ENCODE peak calls at places on chromosomes 13 and 19, in five cellular contexts. F is stomach, A is fibroblast of pulmonary artery, Q is brain microvascular endothelial cell, L is breast epithelium. J is an unnamed sample.

GRCh38 chr13:74886496-74886895 is 595.5 kb downstream of the TBC1D4 start:
- DNase-seq in F (no peak), A (peak; percentile 34), Q (no peak), L (no peak), J (no peak)

GRCh38 chr13:109789262-109789661 is 2.9 kb upstream of the IRS2 start:
- DNase-seq in F (no peak), A (no peak), Q (no peak), L (no peak), J (no peak)

GRCh38 chr13:98484289-98485219 is 92.4 kb downstream of the STK24 start:
- DNase-seq in F (peak; percentile 85), A (peak; percentile 91), Q (peak; percentile 98), L (peak; percentile 75), J (peak; percentile 98)

GRCh38 chr13:79648191-79648590 is 167.2 kb downstream of the NDFIP2 start:
- DNase-seq in F (no peak), A (no peak), Q (no peak), L (no peak), J (no peak)

GRCh38 chr19:10891360-10892108 is 20.2 kb downstream of the CARM1 start:
- DNase-seq in F (peak; percentile 29), A (no peak), Q (no peak), L (no peak), J (no peak)

GRCh38 chr13:46179576-46180368 is 2.2 kb downstream of the LCP1 start:
- DNase-seq in F (peak; percentile 43), A (no peak), Q (no peak), L (no peak), J (no peak)

GRCh38 chr19:32324631-32325215 is 20.7 kb upstream of the ZNF507 start:
- DNase-seq in F (no peak), A (no peak), Q (no peak), L (no peak), J (no peak)

GRCh38 chr13:104286566-104287290 is 1220.5 kb upstream of the SLC10A2 start:
- DNase-seq in F (no peak), A (no peak), Q (no peak), L (no peak), J (no peak)

GRCh38 chr13:20383058-20383457 is 142.6 kb downstream of the CRYL1 start:
- DNase-seq in F (no peak), A (no peak), Q (no peak), L (no peak), J (no peak)

GRCh38 chr13:50617134-50617721 is 226.3 kb downstream of the DLEU7 start:
- DNase-seq in F (no peak), A (peak; percentile 80), Q (peak; percentile 61), L (no peak), J (no peak)

GRCh38 chr13:101552797-101553196 is 100.3 kb downstream of the ITGBL1 start:
- DNase-seq in F (no peak), A (peak; percentile 52), Q (peak; percentile 66), L (no peak), J (no peak)

GRCh38 chr19:55702131-55702627 is 27.2 kb downstream of the EPN1 start:
- DNase-seq in F (peak; percentile 71), A (peak; percentile 66), Q (no peak), L (no peak), J (no peak)

GRCh38 chr13:98173431-98173921 is 3.6 kb downstream of the RNF113B start:
- DNase-seq in F (no peak), A (peak; percentile 90), Q (peak; percentile 87), L (no peak), J (no peak)

GRCh38 chr19:2253106-2254051 is 2.8 kb downstream of the JSRP1 start:
- DNase-seq in F (no peak), A (no peak), Q (no peak), L (no peak), J (peak; percentile 54)

GRCh38 chr19:52566588-52566987 is 3.5 kb upstream of the ZNF701 start:
- DNase-seq in F (no peak), A (peak; percentile 20), Q (no peak), L (no peak), J (no peak)

GRCh38 chr13:78742659-78743058 is 83.7 kb upstream of the OBI1 start:
- DNase-seq in F (no peak), A (no peak), Q (no peak), L (no peak), J (no peak)

GRCh38 chr13:30869491-30869890 is 36.6 kb upstream of the MEDAG start:
- DNase-seq in F (no peak), A (no peak), Q (no peak), L (no peak), J (no peak)

GRCh38 chr13:114067886-114068722 is 64.3 kb downstream of the RASA3 start:
- DNase-seq in F (no peak), A (no peak), Q (no peak), L (no peak), J (no peak)

GRCh38 chr19:31223805-31224534 is 125.3 kb downstream of the TSHZ3 start:
- DNase-seq in F (no peak), A (peak; percentile 89), Q (peak; percentile 91), L (no peak), J (no peak)

GRCh38 chr19:47158879-47159509 is 28.4 kb downstream of the SAE1 start:
- DNase-seq in F (no peak), A (peak; percentile 36), Q (peak; percentile 27), L (no peak), J (no peak)

GRCh38 chr13:26513931-26514330 is 43.6 kb upstream of the WASF3 start:
- DNase-seq in F (no peak), A (no peak), Q (no peak), L (no peak), J (no peak)
- TF ChIP-seq CTCF in F (no peak), A (no peak), Q (no peak), L (no peak), J (no peak)

GRCh38 chr19:18726846-18727245 is 43.4 kb downstream of the CRTC1 start:
- DNase-seq in F (no peak), A (no peak), Q (no peak), L (no peak), J (no peak)

GRCh38 chr19:18731562-18732008 is 48.1 kb downstream of the CRTC1 start:
- DNase-seq in F (peak; percentile 42), A (no peak), Q (peak; percentile 19), L (no peak), J (no peak)

GRCh38 chr19:18729933-18730530 is 46.6 kb downstream of the CRTC1 start:
- DNase-seq in F (no peak), A (no peak), Q (no peak), L (no peak), J (no peak)

GRCh38 chr19:18733196-18733647 is 49.7 kb downstream of the CRTC1 start:
- DNase-seq in F (peak; percentile 57), A (peak; percentile 68), Q (peak; percentile 34), L (no peak), J (no peak)

GRCh38 chr19:18730885-18731513 is 47.5 kb downstream of the CRTC1 start:
- DNase-seq in F (no peak), A (no peak), Q (no peak), L (no peak), J (no peak)
- TF ChIP-seq CTCF in F (no peak), A (no peak), Q (no peak), L (no peak), J (no peak)

GRCh38 chr19:17097593-17098126 is 22.1 kb downstream of the MYO9B start:
- DNase-seq in F (no peak), A (peak; percentile 58), Q (no peak), L (no peak), J (no peak)
- TF ChIP-seq CTCF in F (no peak), A (no peak), Q (no peak), L (no peak), J (no peak)

GRCh38 chr19:23597661-23598060 is 89.4 kb downstream of the ZNF675 start:
- DNase-seq in F (no peak), A (no peak), Q (no peak), L (no peak), J (no peak)
- TF ChIP-seq CTCF in F (no peak), A (no peak), Q (no peak), L (no peak), J (no peak)

DNA sequence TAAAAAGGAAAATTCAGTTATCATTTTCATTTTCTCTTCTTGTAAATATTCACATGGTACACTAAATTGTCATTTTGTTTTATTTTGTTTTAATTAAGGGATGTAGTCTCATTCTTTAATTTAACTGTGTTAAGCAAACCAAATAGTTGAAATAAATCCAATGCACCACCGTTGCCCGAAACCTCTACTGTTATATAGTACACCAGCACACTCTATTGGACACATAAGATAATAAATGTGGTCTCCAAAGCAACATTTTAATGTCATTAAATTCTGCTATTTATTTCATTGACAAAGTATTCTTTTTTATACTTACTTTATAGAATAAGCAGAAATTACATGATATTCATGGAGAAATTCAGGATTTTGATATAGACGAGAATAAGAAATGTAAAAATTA is 156.4 kb upstream of the FREM2 start:
- DNase-seq in F (no peak), A (peak; percentile 53), Q (no peak), L (no peak), J (no peak)
- TF ChIP-seq CTCF in F (no peak), A (peak; percentile 39), Q (peak; percentile 18), L (peak; percentile 9), J (peak; percentile 75)

J was measured in RWPE2.